ENCODE peak calls at places on chromosomes 11 and 22, in four cellular contexts. S is transverse colon, Y is Caco-2, X is DMS79. R is an unnamed sample.

GRCh38 chr11:79174045-79175008 is 266.5 kb downstream of the TENM4 start:
- DNase-seq in X (no peak), S (no peak), Y (no peak), R (peak)

GRCh38 chr22:50161508-50162390 is 8.8 kb upstream of the PANX2 start:
- DNase-seq in X (no peak), Y (no peak), S (no peak), R (no peak)

GRCh38 chr22:46830001-46830715 is 67.7 kb downstream of the TBC1D22A start:
- DNase-seq in Y (peak), X (no peak), S (peak), R (peak)

GRCh38 chr11:62708423-62709261 is 1.2 kb downstream of the GNG3 start:
- DNase-seq in S (peak), Y (no peak), X (peak), R (no peak)

GRCh38 chr11:63583288-63583687 is 20.1 kb upstream of the PLAAT2 start:
- DNase-seq in X (no peak), S (no peak), Y (no peak), R (no peak)

GRCh38 chr11:12171921-12172320 is 61.5 kb downstream of the MICAL2 start:
- DNase-seq in X (no peak), S (no peak), Y (no peak), R (no peak)

GRCh38 chr22:39699631-39700348 is 129.2 kb downstream of the CACNA1I start:
- DNase-seq in Y (no peak), S (no peak), X (peak), R (no peak)

GRCh38 chr11:17547051-17547577 is at the start of gene OTOG:
- DNase-seq in Y (peak), S (no peak), X (peak), R (no peak)

GRCh38 chr22:24583221-24583971 is 9.5 kb downstream of the LRRC75B start:
- DNase-seq in S (peak), Y (no peak), X (peak), R (no peak)

GRCh38 chr22:43743131-43743530 is 69.0 kb downstream of the EFCAB6 start:
- DNase-seq in S (no peak), Y (no peak), X (no peak), R (no peak)

R was measured in trophoblast cell.